ENCODE peak calls at places on chromosomes 3 and 15, in five cellular contexts. P is GM04504, A is pons, V is GM13976, S is NCI-H1105 treated with DMSO at 0.1 percent for 48 hours. J is an unnamed sample.

GRCh38 chr3:141071681-141072260 is 20.6 kb downstream of the SPSB4 start:
- DNase-seq in S (peak), V (no peak), P (no peak), A (no peak), J (no peak)

GRCh38 chr3:48592519-48593087 is 2.5 kb downstream of the COL7A1 start:
- DNase-seq in P (no peak), V (no peak), A (no peak), S (no peak), J (no peak)

GRCh38 chr3:151903501-151903991 is 30.1 kb downstream of the SUCNR1 start:
- DNase-seq in A (no peak), P (no peak), S (no peak), V (no peak), J (no peak)

GRCh38 chr3:105598047-105598796 is 231.5 kb downstream of the ALCAM start:
- DNase-seq in S (no peak), V (no peak), A (no peak), P (peak), J (no peak)

GRCh38 chr3:17301271-17301670 is 416.5 kb downstream of the PLCL2 start:
- DNase-seq in V (no peak), A (no peak), P (no peak), S (no peak), J (no peak)

GRCh38 chr3:39882111-39882510 is 72.7 kb downstream of the MYRIP start:
- DNase-seq in A (no peak), S (no peak), V (no peak), P (no peak), J (no peak)

GRCh38 chr15:43872416-43873020 is 45.7 kb downstream of the WDR76 start:
- DNase-seq in S (peak), P (peak), V (peak), A (peak), J (peak)

GRCh38 chr15:33107950-33108349 is 86.6 kb downstream of the FMN1 start:
- DNase-seq in A (no peak), P (no peak), V (no peak), S (no peak), J (no peak)

GRCh38 chr3:110519066-110519465 is 552.5 kb upstream of the NECTIN3 start:
- DNase-seq in V (no peak), A (no peak), S (no peak), P (no peak), J (no peak)

GRCh38 chr3:45906681-45907220 is 20.4 kb downstream of the CCR9 start:
- DNase-seq in V (no peak), P (peak), S (no peak), A (no peak), J (no peak)

GRCh38 chr3:38138347-38139190 is at the start of gene MYD88:
- DNase-seq in A (no peak), V (peak), S (peak), P (no peak), J (peak)

GRCh38 chr15:50143255-50143860 is 24.3 kb upstream of the ATP8B4 start:
- DNase-seq in V (no peak), A (no peak), S (no peak), P (no peak), J (no peak)

GRCh38 chr15:64193971-64194370 is 31.1 kb upstream of the PPIB start:
- DNase-seq in P (no peak), S (no peak), V (no peak), A (no peak), J (no peak)

GRCh38 chr15:69141286-69141701 is 19.1 kb upstream of the GLCE start:
- DNase-seq in S (no peak), P (no peak), V (no peak), A (no peak), J (no peak)

GRCh38 chr3:124229836-124230235 is 237.9 kb upstream of the ROPN1 start:
- DNase-seq in A (no peak), V (no peak), P (no peak), S (no peak), J (no peak)

GRCh38 chr3:43287514-43287913 is 1.2 kb downstream of the SNRK start:
- DNase-seq in A (no peak), S (no peak), P (no peak), V (no peak), J (no peak)

J was measured in GM12865.